ENCODE peak calls at places on chromosomes 6 and 20, in seven cellular contexts. N, P, O, M, S, A and J are unnamed samples.

GRCh38 chr20:30167540-30167939 is 1089.9 kb upstream of the DEFB115 start:
- DNase-seq in N (no peak), P (no peak), O (no peak), M (no peak), S (no peak), A (no peak), J (no peak)

GRCh38 chr6:25232478-25232877 is 46.7 kb upstream of the CARMIL1 start:
- DNase-seq in N (no peak), P (no peak), O (no peak), M (peak; percentile 78), S (no peak), A (no peak), J (no peak)

GRCh38 chr20:20215976-20216727 is 151.8 kb upstream of the INSM1 start:
- DNase-seq in N (no peak), P (no peak), O (no peak), M (no peak), S (no peak), A (no peak), J (no peak)

GRCh38 chr20:3235661-3236324 is 3.2 kb downstream of the SLC4A11 start:
- DNase-seq in N (no peak), P (peak; percentile 28), O (peak; percentile 73), M (no peak), S (no peak), A (no peak), J (no peak)

GRCh38 chr6:96939019-96939805 is 14.7 kb downstream of the KLHL32 start:
- DNase-seq in N (no peak), P (peak; percentile 73), O (peak; percentile 67), M (no peak), S (peak; percentile 54), A (no peak), J (no peak)

GRCh38 chr6:129206761-129207330 is 323.9 kb downstream of the LAMA2 start:
- DNase-seq in N (no peak), P (no peak), O (no peak), M (no peak), S (no peak), A (no peak), J (no peak)

GRCh38 chr6:148455225-148455624 is 112.6 kb downstream of the SASH1 start:
- DNase-seq in N (no peak), P (peak; percentile 99), O (no peak), M (no peak), S (peak; percentile 47), A (no peak), J (no peak)

GRCh38 chr20:60430516-60431001 is 472.3 kb downstream of the CDH26 start:
- DNase-seq in N (no peak), P (no peak), O (no peak), M (no peak), S (no peak), A (no peak), J (no peak)

GRCh38 chr6:43965628-43966373 is 161.5 kb downstream of the MRPL14 start:
- DNase-seq in N (no peak), P (no peak), O (no peak), M (peak; percentile 28), S (no peak), A (no peak), J (no peak)

GRCh38 chr6:4316867-4317400 is 181.6 kb upstream of the ECI2 start:
- DNase-seq in N (no peak), P (peak; percentile 91), O (peak; percentile 76), M (peak; percentile 76), S (peak; percentile 79), A (no peak), J (no peak)

GRCh38 chr6:104958720-104959452 is 2.0 kb downstream of the LIN28B start:
- DNase-seq in N (no peak), P (no peak), O (no peak), M (no peak), S (no peak), A (no peak), J (peak; percentile 43)

GRCh38 chr6:28220164-28221133 is 4.6 kb upstream of the ZSCAN9 start:
- DNase-seq in N (no peak), P (peak; percentile 5), O (no peak), M (no peak), S (no peak), A (no peak), J (no peak)

GRCh38 chr6:53615633-53616449 is 49.7 kb downstream of the KLHL31 start:
- DNase-seq in N (no peak), P (no peak), O (peak; percentile 99), M (no peak), S (peak; percentile 9), A (no peak), J (no peak)

GRCh38 chr20:18005170-18005989 is 36.6 kb downstream of the MGME1 start:
- DNase-seq in N (peak; percentile 8), P (no peak), O (no peak), M (no peak), S (no peak), A (no peak), J (no peak)

GRCh38 chr20:50478162-50479036 is 31.8 kb upstream of the PTPN1 start:
- DNase-seq in N (peak; percentile 70), P (no peak), O (peak; percentile 43), M (peak; percentile 86), S (peak; percentile 73), A (peak; percentile 15), J (peak; percentile 61)

GRCh38 chr6:55011034-55011433 is 163.3 kb upstream of the HCRTR2 start:
- DNase-seq in N (no peak), P (no peak), O (no peak), M (no peak), S (no peak), A (no peak), J (no peak)

GRCh38 chr6:84773431-84774173 is 9.2 kb upstream of the TBX18 start:
- DNase-seq in N (no peak), P (peak; percentile 70), O (peak; percentile 37), M (peak; percentile 87), S (peak; percentile 67), A (peak; percentile 48), J (no peak)

GRCh38 chr6:14046476-14047068 is 71.0 kb upstream of the CD83 start:
- DNase-seq in N (no peak), P (peak; percentile 57), O (peak; percentile 39), M (no peak), S (peak; percentile 56), A (peak; percentile 38), J (peak; percentile 70)

GRCh38 chr20:1854246-1854645 is 41.0 kb upstream of the SIRPA start:
- DNase-seq in N (no peak), P (no peak), O (no peak), M (no peak), S (no peak), A (no peak), J (no peak)

GRCh38 chr20:34951652-34952051 is 4.0 kb downstream of the GSS start:
- DNase-seq in N (no peak), P (no peak), O (no peak), M (no peak), S (no peak), A (no peak), J (no peak)

DNA sequence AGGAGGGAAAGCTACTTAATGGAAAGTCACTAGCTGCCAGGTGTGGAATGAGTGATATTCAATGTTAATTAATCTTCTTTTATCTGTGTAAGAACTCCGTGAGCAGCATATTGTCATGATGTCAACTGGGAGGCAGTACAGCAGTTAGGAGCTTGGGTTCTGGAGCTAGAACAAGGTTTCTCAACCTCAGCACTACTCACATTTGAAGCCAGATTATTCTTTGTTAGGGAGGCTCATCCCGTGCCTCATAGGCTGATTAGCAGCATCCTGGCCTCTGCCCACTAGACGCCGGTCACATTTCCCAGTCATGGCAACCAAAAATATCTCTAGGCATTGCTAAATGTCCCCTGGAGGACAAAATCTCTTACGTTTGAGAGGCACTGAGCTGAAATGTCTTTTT is 41.2 kb downstream of the BCAS1 start:
- DNase-seq in N (no peak), P (no peak), O (no peak), M (no peak), S (peak; percentile 30), A (no peak), J (no peak)
- H3K4me3 ChIP-seq in N (no peak overlapping the region), P (no peak overlapping the region), O (no peak overlapping the region), M (no peak overlapping the region), S (no peak overlapping the region), A (no peak overlapping the region), J (no peak overlapping the region)

GRCh38 chr6:113949499-113949898 is 21.4 kb downstream of the HDAC2 start:
- DNase-seq in N (no peak), P (no peak), O (no peak), M (no peak), S (peak; percentile 9), A (no peak), J (no peak)

GRCh38 chr6:113959235-113959634 is 11.7 kb downstream of the HDAC2 start:
- DNase-seq in N (no peak), P (no peak), O (no peak), M (no peak), S (no peak), A (no peak), J (no peak)

GRCh38 chr6:113953346-113953745 is 17.6 kb downstream of the HDAC2 start:
- DNase-seq in N (no peak), P (no peak), O (peak; percentile 5), M (no peak), S (peak; percentile 21), A (no peak), J (no peak)

GRCh38 chr6:113954653-113955052 is 16.3 kb downstream of the HDAC2 start:
- DNase-seq in N (no peak), P (no peak), O (no peak), M (no peak), S (no peak), A (no peak), J (no peak)
- H3K36me3 ChIP-seq in N (peaks cover 72% of the 10 kb centered on the region), P (peaks cover 14% of the 10 kb centered on the region), O (peaks cover 16% of the 10 kb centered on the region), M (no peaks in the 10 kb centered on the region), S (peaks cover 68% of the 10 kb centered on the region), A (peaks cover 100% of the 10 kb centered on the region), J (peaks cover 64% of the 10 kb centered on the region)

DNA sequence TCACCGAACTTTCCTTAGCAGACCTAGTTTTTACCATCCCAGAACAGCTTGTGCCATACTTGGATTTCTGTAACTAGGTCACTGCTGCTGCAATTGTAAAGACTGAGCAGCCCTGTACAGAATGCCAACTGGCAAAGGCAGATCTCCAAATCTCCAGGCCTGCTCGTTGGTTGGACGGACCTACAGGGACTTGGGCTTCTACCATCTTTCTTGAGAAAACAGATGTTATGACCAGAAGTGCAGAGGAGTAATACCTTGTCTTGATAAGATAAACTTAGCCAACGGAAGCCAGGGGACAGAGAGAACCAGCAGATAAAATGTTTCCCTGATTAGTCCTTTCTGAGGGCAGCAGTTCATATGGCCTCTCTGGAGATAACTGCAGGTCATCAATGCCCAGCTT is 304.1 kb downstream of the RFPL4B start:
- DNase-seq in N (no peak), P (no peak), O (no peak), M (no peak), S (no peak), A (no peak), J (no peak)
- H3K4me1 ChIP-seq in N (no peaks in the 10 kb centered on the region), P (peaks cover 25% of the 10 kb centered on the region), O (no peaks in the 10 kb centered on the region), M (no peaks in the 10 kb centered on the region), S (peaks cover 11% of the 10 kb centered on the region), A (no peaks in the 10 kb centered on the region), J (no peaks in the 10 kb centered on the region)

DNA sequence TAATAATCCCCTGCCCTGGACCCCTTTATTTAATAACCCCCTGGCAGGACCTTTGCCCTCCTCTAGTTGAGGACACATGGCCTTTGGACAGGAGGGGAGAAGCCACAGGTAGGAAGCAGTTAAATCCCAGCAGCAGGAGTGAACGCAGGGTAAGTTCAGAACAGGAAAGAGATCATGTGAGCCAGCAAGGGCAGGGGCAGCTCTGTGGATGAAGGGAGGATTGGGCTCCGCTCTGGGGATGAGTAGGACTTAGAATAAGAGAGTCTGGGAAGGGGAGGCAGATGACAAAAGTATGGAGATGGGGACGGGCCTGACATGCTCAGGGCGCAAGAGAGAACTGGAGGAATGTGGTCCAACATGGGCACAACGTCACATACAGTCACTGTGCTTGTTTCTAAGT is 89.0 kb downstream of the NDUFAF5 start:
- DNase-seq in N (no peak), P (no peak), O (no peak), M (no peak), S (no peak), A (no peak), J (peak; percentile 14)
- H3K4me3 ChIP-seq in N (no peak overlapping the region), P (no peak overlapping the region), O (no peak overlapping the region), M (no peak overlapping the region), S (no peak overlapping the region), A (no peak overlapping the region), J (no peak overlapping the region)